ENCODE peak calls at places on chromosome 9, in eight cellular contexts. One of them, this sample, is unnamed.

GRCh38 chr9:127384901-127385300 is 12.1 kb upstream of the SLC2A8 start:
- DNase-seq in ovary: no peak
- DNase-seq in breast epithelium: peak; percentile 38
- DNase-seq in mesendoderm: peak; percentile 45
- DNase-seq in CD4-positive, alpha-beta memory T cell: no peak
- DNase-seq in CD8-positive, alpha-beta memory T cell: no peak
- DNase-seq in effector memory CD4-positive, alpha-beta T cell: no peak
- DNase-seq in IMR-90: no peak
- DNase-seq in this sample: no peak

GRCh38 chr9:19145881-19146280 is 18.6 kb upstream of the PLIN2 start:
- DNase-seq in ovary: no peak
- DNase-seq in breast epithelium: no peak
- DNase-seq in mesendoderm: no peak
- DNase-seq in CD4-positive, alpha-beta memory T cell: no peak
- DNase-seq in CD8-positive, alpha-beta memory T cell: no peak
- DNase-seq in effector memory CD4-positive, alpha-beta T cell: no peak
- DNase-seq in IMR-90: no peak
- DNase-seq in this sample: no peak

GRCh38 chr9:117413346-117414219 is 1.3 kb downstream of the ASTN2 start:
- DNase-seq in ovary: no peak
- DNase-seq in breast epithelium: no peak
- DNase-seq in mesendoderm: peak; percentile 67
- DNase-seq in CD4-positive, alpha-beta memory T cell: no peak
- DNase-seq in CD8-positive, alpha-beta memory T cell: no peak
- DNase-seq in effector memory CD4-positive, alpha-beta T cell: no peak
- DNase-seq in IMR-90: no peak
- DNase-seq in this sample: no peak

GRCh38 chr9:37262410-37262809 is 142.0 kb downstream of the ZCCHC7 start:
- DNase-seq in ovary: no peak
- DNase-seq in breast epithelium: no peak
- DNase-seq in mesendoderm: peak; percentile 48
- DNase-seq in CD4-positive, alpha-beta memory T cell: no peak
- DNase-seq in CD8-positive, alpha-beta memory T cell: no peak
- DNase-seq in effector memory CD4-positive, alpha-beta T cell: no peak
- DNase-seq in IMR-90: peak; percentile 49
- DNase-seq in this sample: no peak

GRCh38 chr9:18023332-18023731 is 444.5 kb downstream of the SH3GL2 start:
- DNase-seq in ovary: no peak
- DNase-seq in breast epithelium: no peak
- DNase-seq in mesendoderm: peak; percentile 51
- DNase-seq in CD4-positive, alpha-beta memory T cell: no peak
- DNase-seq in CD8-positive, alpha-beta memory T cell: no peak
- DNase-seq in effector memory CD4-positive, alpha-beta T cell: no peak
- DNase-seq in IMR-90: no peak
- DNase-seq in this sample: no peak

GRCh38 chr9:112063151-112063550 is 111.9 kb downstream of the SUSD1 start:
- DNase-seq in ovary: no peak
- DNase-seq in breast epithelium: no peak
- DNase-seq in mesendoderm: no peak
- DNase-seq in CD4-positive, alpha-beta memory T cell: no peak
- DNase-seq in CD8-positive, alpha-beta memory T cell: no peak
- DNase-seq in effector memory CD4-positive, alpha-beta T cell: no peak
- DNase-seq in IMR-90: no peak
- DNase-seq in this sample: no peak

GRCh38 chr9:119114681-119115080 is 254.6 kb downstream of the BRINP1 start:
- DNase-seq in ovary: no peak
- DNase-seq in breast epithelium: no peak
- DNase-seq in mesendoderm: peak; percentile 34
- DNase-seq in CD4-positive, alpha-beta memory T cell: no peak
- DNase-seq in CD8-positive, alpha-beta memory T cell: no peak
- DNase-seq in effector memory CD4-positive, alpha-beta T cell: no peak
- DNase-seq in IMR-90: no peak
- DNase-seq in this sample: no peak

GRCh38 chr9:120935383-120935857 is 8.8 kb upstream of the TRAF1 start:
- DNase-seq in ovary: peak; percentile 96
- DNase-seq in breast epithelium: peak; percentile 100
- DNase-seq in mesendoderm: no peak
- DNase-seq in CD4-positive, alpha-beta memory T cell: no peak
- DNase-seq in CD8-positive, alpha-beta memory T cell: no peak
- DNase-seq in effector memory CD4-positive, alpha-beta T cell: no peak
- DNase-seq in IMR-90: peak; percentile 91
- DNase-seq in this sample: peak; percentile 99

GRCh38 chr9:83182071-83182470 is 119.1 kb upstream of the RASEF start:
- DNase-seq in ovary: no peak
- DNase-seq in breast epithelium: no peak
- DNase-seq in mesendoderm: no peak
- DNase-seq in CD4-positive, alpha-beta memory T cell: no peak
- DNase-seq in CD8-positive, alpha-beta memory T cell: no peak
- DNase-seq in effector memory CD4-positive, alpha-beta T cell: no peak
- DNase-seq in IMR-90: no peak
- DNase-seq in this sample: no peak

GRCh38 chr9:137673871-137674270 is 55.1 kb downstream of the EHMT1 start:
- DNase-seq in ovary: peak; percentile 63
- DNase-seq in breast epithelium: no peak
- DNase-seq in mesendoderm: no peak
- DNase-seq in CD4-positive, alpha-beta memory T cell: no peak
- DNase-seq in CD8-positive, alpha-beta memory T cell: no peak
- DNase-seq in effector memory CD4-positive, alpha-beta T cell: no peak
- DNase-seq in IMR-90: no peak
- DNase-seq in this sample: no peak

GRCh38 chr9:86557063-86557766 is 203.0 kb upstream of the TUT7 start:
- DNase-seq in ovary: peak; percentile 22
- DNase-seq in breast epithelium: no peak
- DNase-seq in mesendoderm: no peak
- DNase-seq in CD4-positive, alpha-beta memory T cell: no peak
- DNase-seq in CD8-positive, alpha-beta memory T cell: no peak
- DNase-seq in effector memory CD4-positive, alpha-beta T cell: no peak
- DNase-seq in IMR-90: peak; percentile 98
- DNase-seq in this sample: no peak

GRCh38 chr9:22206833-22207232 is 197.7 kb upstream of the CDKN2B start:
- DNase-seq in ovary: no peak
- DNase-seq in breast epithelium: no peak
- DNase-seq in mesendoderm: no peak
- DNase-seq in CD4-positive, alpha-beta memory T cell: no peak
- DNase-seq in CD8-positive, alpha-beta memory T cell: no peak
- DNase-seq in effector memory CD4-positive, alpha-beta T cell: no peak
- DNase-seq in IMR-90: no peak
- DNase-seq in this sample: no peak

GRCh38 chr9:8821910-8822666 is 1022.5 kb upstream of the DMAC1 start:
- DNase-seq in ovary: no peak
- DNase-seq in breast epithelium: no peak
- DNase-seq in mesendoderm: no peak
- DNase-seq in CD4-positive, alpha-beta memory T cell: no peak
- DNase-seq in CD8-positive, alpha-beta memory T cell: no peak
- DNase-seq in effector memory CD4-positive, alpha-beta T cell: no peak
- DNase-seq in IMR-90: no peak
- DNase-seq in this sample: no peak

GRCh38 chr9:91914404-91914803 is 35.6 kb downstream of the ROR2 start:
- DNase-seq in ovary: no peak
- DNase-seq in breast epithelium: no peak
- DNase-seq in mesendoderm: no peak
- DNase-seq in CD4-positive, alpha-beta memory T cell: no peak
- DNase-seq in CD8-positive, alpha-beta memory T cell: no peak
- DNase-seq in effector memory CD4-positive, alpha-beta T cell: no peak
- DNase-seq in IMR-90: no peak
- DNase-seq in this sample: no peak

GRCh38 chr9:90546200-90546599 is 96.4 kb downstream of the DIRAS2 start:
- DNase-seq in ovary: no peak
- DNase-seq in breast epithelium: no peak
- DNase-seq in mesendoderm: peak; percentile 93
- DNase-seq in CD4-positive, alpha-beta memory T cell: no peak
- DNase-seq in CD8-positive, alpha-beta memory T cell: no peak
- DNase-seq in effector memory CD4-positive, alpha-beta T cell: no peak
- DNase-seq in IMR-90: peak; percentile 94
- DNase-seq in this sample: no peak

GRCh38 chr9:93905473-93906133 is 49.6 kb downstream of the BARX1 start:
- DNase-seq in ovary: no peak
- DNase-seq in breast epithelium: no peak
- DNase-seq in mesendoderm: peak; percentile 13
- DNase-seq in CD4-positive, alpha-beta memory T cell: no peak
- DNase-seq in CD8-positive, alpha-beta memory T cell: no peak
- DNase-seq in effector memory CD4-positive, alpha-beta T cell: no peak
- DNase-seq in IMR-90: no peak
- DNase-seq in this sample: no peak

GRCh38 chr9:117782931-117783788 is 79.0 kb downstream of the TLR4 start:
- DNase-seq in ovary: peak; percentile 49
- DNase-seq in breast epithelium: peak; percentile 65
- DNase-seq in mesendoderm: peak; percentile 84
- DNase-seq in CD4-positive, alpha-beta memory T cell: peak; percentile 62
- DNase-seq in CD8-positive, alpha-beta memory T cell: peak; percentile 55
- DNase-seq in effector memory CD4-positive, alpha-beta T cell: peak; percentile 22
- DNase-seq in IMR-90: no peak
- DNase-seq in this sample: peak; percentile 43

GRCh38 chr9:14179449-14179848 is 134.5 kb downstream of the NFIB start:
- DNase-seq in ovary: no peak
- DNase-seq in breast epithelium: no peak
- DNase-seq in mesendoderm: no peak
- DNase-seq in CD4-positive, alpha-beta memory T cell: no peak
- DNase-seq in CD8-positive, alpha-beta memory T cell: no peak
- DNase-seq in effector memory CD4-positive, alpha-beta T cell: no peak
- DNase-seq in IMR-90: no peak
- DNase-seq in this sample: no peak

GRCh38 chr9:13665418-13666066 is 386.1 kb upstream of the MPDZ start:
- DNase-seq in ovary: no peak
- DNase-seq in breast epithelium: no peak
- DNase-seq in mesendoderm: no peak
- DNase-seq in CD4-positive, alpha-beta memory T cell: no peak
- DNase-seq in CD8-positive, alpha-beta memory T cell: no peak
- DNase-seq in effector memory CD4-positive, alpha-beta T cell: no peak
- DNase-seq in IMR-90: peak; percentile 24
- DNase-seq in this sample: no peak

GRCh38 chr9:110115341-110115820 is 92.6 kb downstream of the C9orf152 start:
- DNase-seq in ovary: no peak
- DNase-seq in breast epithelium: no peak
- DNase-seq in mesendoderm: no peak
- DNase-seq in CD4-positive, alpha-beta memory T cell: no peak
- DNase-seq in CD8-positive, alpha-beta memory T cell: no peak
- DNase-seq in effector memory CD4-positive, alpha-beta T cell: no peak
- DNase-seq in IMR-90: peak; percentile 84
- DNase-seq in this sample: no peak
- H3K27ac ChIP-seq in ovary: no peak overlapping the region
- H3K27ac ChIP-seq in breast epithelium: peak overlapping the region; percentile 64
- H3K27ac ChIP-seq in mesendoderm: no peak overlapping the region
- H3K27ac ChIP-seq in CD4-positive, alpha-beta memory T cell: no peak overlapping the region
- H3K27ac ChIP-seq in CD8-positive, alpha-beta memory T cell: no peak overlapping the region
- H3K27ac ChIP-seq in effector memory CD4-positive, alpha-beta T cell: no peak overlapping the region
- H3K27ac ChIP-seq in IMR-90: peak overlapping the region; percentile 87
- H3K27ac ChIP-seq in this sample: no peak overlapping the region

GRCh38 chr9:136670571-136671253 is 8.0 kb downstream of the EGFL7 start:
- DNase-seq in ovary: no peak
- DNase-seq in breast epithelium: no peak
- DNase-seq in mesendoderm: no peak
- DNase-seq in CD4-positive, alpha-beta memory T cell: no peak
- DNase-seq in CD8-positive, alpha-beta memory T cell: no peak
- DNase-seq in effector memory CD4-positive, alpha-beta T cell: no peak
- DNase-seq in IMR-90: no peak
- DNase-seq in this sample: no peak

GRCh38 chr9:136671254-136671614 is 8.5 kb downstream of the EGFL7 start:
- DNase-seq in ovary: no peak
- DNase-seq in breast epithelium: no peak
- DNase-seq in mesendoderm: no peak
- DNase-seq in CD4-positive, alpha-beta memory T cell: no peak
- DNase-seq in CD8-positive, alpha-beta memory T cell: no peak
- DNase-seq in effector memory CD4-positive, alpha-beta T cell: no peak
- DNase-seq in IMR-90: no peak
- DNase-seq in this sample: no peak

GRCh38 chr9:136673088-136673969 is 10.6 kb downstream of the EGFL7 start:
- DNase-seq in ovary: no peak
- DNase-seq in breast epithelium: no peak
- DNase-seq in mesendoderm: no peak
- DNase-seq in CD4-positive, alpha-beta memory T cell: no peak
- DNase-seq in CD8-positive, alpha-beta memory T cell: no peak
- DNase-seq in effector memory CD4-positive, alpha-beta T cell: no peak
- DNase-seq in IMR-90: no peak
- DNase-seq in this sample: no peak

GRCh38 chr9:136672431-136673087 is 9.8 kb downstream of the EGFL7 start:
- DNase-seq in ovary: no peak
- DNase-seq in breast epithelium: no peak
- DNase-seq in mesendoderm: no peak
- DNase-seq in CD4-positive, alpha-beta memory T cell: no peak
- DNase-seq in CD8-positive, alpha-beta memory T cell: no peak
- DNase-seq in effector memory CD4-positive, alpha-beta T cell: no peak
- DNase-seq in IMR-90: no peak
- DNase-seq in this sample: no peak

DNA sequence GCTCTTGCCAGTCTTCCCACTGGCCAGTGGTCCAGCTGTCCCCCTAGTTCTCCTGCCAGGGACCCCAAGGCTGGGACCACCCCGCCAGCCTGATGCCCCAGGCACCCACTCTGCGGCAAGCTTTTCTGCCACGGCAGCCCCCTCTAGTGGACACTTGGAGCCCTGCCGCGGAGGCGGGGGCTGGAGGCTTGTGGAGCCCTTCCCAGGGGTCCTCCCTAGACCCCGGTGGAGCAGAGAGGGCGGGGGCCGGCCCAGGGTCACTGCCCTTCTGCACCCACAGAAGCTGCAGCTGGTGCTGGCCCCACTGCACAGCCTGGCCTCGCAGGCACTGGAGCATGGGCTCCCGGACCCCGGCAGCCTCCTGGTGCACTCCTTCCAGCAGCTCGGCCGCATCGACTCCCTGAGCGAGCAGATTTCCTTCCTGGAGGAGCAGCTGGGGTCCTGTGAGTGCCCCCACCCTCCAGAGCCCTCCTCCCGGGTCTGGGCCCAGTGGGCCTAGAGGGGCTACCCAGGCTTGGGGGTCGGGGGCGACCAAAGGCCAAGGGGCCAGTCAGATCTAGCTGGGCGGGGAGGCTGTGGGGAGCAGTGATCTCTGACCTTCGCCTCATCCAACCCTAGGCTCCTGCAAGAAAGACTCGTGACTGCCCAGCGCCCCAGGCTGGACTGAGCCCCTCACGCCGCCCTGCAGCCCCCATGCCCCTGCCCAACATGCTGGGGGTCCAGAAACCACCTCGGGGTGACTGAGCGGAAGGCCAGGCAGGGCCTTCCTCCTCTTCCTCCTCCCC is 9.1 kb downstream of the EGFL7 start:
- DNase-seq in ovary: peak; percentile 28
- DNase-seq in breast epithelium: no peak
- DNase-seq in mesendoderm: peak; percentile 35
- DNase-seq in CD4-positive, alpha-beta memory T cell: no peak
- DNase-seq in CD8-positive, alpha-beta memory T cell: peak; percentile 24
- DNase-seq in effector memory CD4-positive, alpha-beta T cell: no peak
- DNase-seq in IMR-90: no peak
- DNase-seq in this sample: peak; percentile 40
- H3K27ac ChIP-seq in ovary: no peak overlapping the region
- H3K27ac ChIP-seq in breast epithelium: no peak overlapping the region
- H3K27ac ChIP-seq in mesendoderm: no peak overlapping the region
- H3K27ac ChIP-seq in CD4-positive, alpha-beta memory T cell: no peak overlapping the region
- H3K27ac ChIP-seq in CD8-positive, alpha-beta memory T cell: no peak overlapping the region
- H3K27ac ChIP-seq in effector memory CD4-positive, alpha-beta T cell: no peak overlapping the region
- H3K27ac ChIP-seq in IMR-90: no peak overlapping the region
- H3K27ac ChIP-seq in this sample: no peak overlapping the region

GRCh38 chr9:98096091-98096490 is 22.9 kb downstream of the TRIM14 start:
- DNase-seq in ovary: no peak
- DNase-seq in breast epithelium: no peak
- DNase-seq in mesendoderm: no peak
- DNase-seq in CD4-positive, alpha-beta memory T cell: no peak
- DNase-seq in CD8-positive, alpha-beta memory T cell: no peak
- DNase-seq in effector memory CD4-positive, alpha-beta T cell: no peak
- DNase-seq in IMR-90: no peak
- DNase-seq in this sample: no peak
- H3K27ac ChIP-seq in ovary: no peak overlapping the region
- H3K27ac ChIP-seq in breast epithelium: no peak overlapping the region
- H3K27ac ChIP-seq in mesendoderm: no peak overlapping the region
- H3K27ac ChIP-seq in CD4-positive, alpha-beta memory T cell: no peak overlapping the region
- H3K27ac ChIP-seq in CD8-positive, alpha-beta memory T cell: no peak overlapping the region
- H3K27ac ChIP-seq in effector memory CD4-positive, alpha-beta T cell: no peak overlapping the region
- H3K27ac ChIP-seq in IMR-90: no peak overlapping the region
- H3K27ac ChIP-seq in this sample: no peak overlapping the region

GRCh38 chr9:131400627-131401026 is 6.7 kb downstream of the PRRC2B start:
- DNase-seq in ovary: no peak
- DNase-seq in breast epithelium: no peak
- DNase-seq in mesendoderm: no peak
- DNase-seq in CD4-positive, alpha-beta memory T cell: no peak
- DNase-seq in CD8-positive, alpha-beta memory T cell: no peak
- DNase-seq in effector memory CD4-positive, alpha-beta T cell: no peak
- DNase-seq in IMR-90: no peak
- DNase-seq in this sample: no peak
- H3K27ac ChIP-seq in ovary: no peak overlapping the region
- H3K27ac ChIP-seq in breast epithelium: peak overlapping the region; percentile 38
- H3K27ac ChIP-seq in mesendoderm: no peak overlapping the region
- H3K27ac ChIP-seq in CD4-positive, alpha-beta memory T cell: no peak overlapping the region
- H3K27ac ChIP-seq in CD8-positive, alpha-beta memory T cell: no peak overlapping the region
- H3K27ac ChIP-seq in effector memory CD4-positive, alpha-beta T cell: no peak overlapping the region
- H3K27ac ChIP-seq in IMR-90: no peak overlapping the region
- H3K27ac ChIP-seq in this sample: no peak overlapping the region